ENCODE peak calls at places on chromosomes 3 and 15, in eight cellular contexts. F is gastrocnemius medialis, K is cardiac fibroblast, A is glutamatergic neuron, I is progenitor cell of endocrine pancreas, Q is GM06990, R is HFFc6, U is AG10803. D is an unnamed sample.

GRCh38 chr3:9942164-9942563 is 8.5 kb downstream of the CRELD1 start:
- DNase-seq in U (no peak), Q (no peak), I (no peak), F (no peak), K (no peak), A (no peak), R (no peak), D (no peak)

GRCh38 chr3:4581040-4581439 is 87.9 kb downstream of the ITPR1 start:
- DNase-seq in K (peak; percentile 46), R (no peak), I (no peak), Q (no peak), U (no peak), F (no peak), A (no peak), D (no peak)

GRCh38 chr15:66873856-66874255 is 171.8 kb downstream of the SMAD6 start:
- DNase-seq in U (no peak), F (no peak), R (no peak), Q (no peak), K (no peak), A (no peak), I (no peak), D (no peak)

GRCh38 chr3:69012111-69012835 is 1.2 kb downstream of the EOGT start:
- DNase-seq in R (no peak), I (no peak), U (peak; percentile 87), F (peak; percentile 58), A (no peak), K (peak; percentile 25), Q (peak; percentile 21), D (no peak)

GRCh38 chr15:82650046-82650670 is 3.0 kb upstream of the CPEB1 start:
- DNase-seq in A (no peak), F (no peak), I (no peak), U (no peak), R (no peak), K (no peak), Q (no peak), D (no peak)

GRCh38 chr15:40252438-40253178 is 13.7 kb downstream of the PAK6 start:
- DNase-seq in I (peak; percentile 43), F (no peak), K (no peak), R (no peak), U (no peak), Q (peak; percentile 53), A (no peak), D (peak; percentile 31)

GRCh38 chr3:100402150-100402706 is 889 bp downstream of the LNP1 start:
- DNase-seq in I (no peak), U (peak; percentile 34), F (no peak), R (peak; percentile 85), Q (no peak), K (peak; percentile 52), A (no peak), D (no peak)

GRCh38 chr15:97692317-97693015 is 268.0 kb upstream of the ARRDC4 start:
- DNase-seq in F (peak; percentile 31), A (peak; percentile 61), K (no peak), I (no peak), Q (no peak), U (no peak), R (no peak), D (no peak)

GRCh38 chr15:44812029-44812517 is 75.7 kb downstream of the TRIM69 start:
- DNase-seq in U (no peak), A (no peak), Q (no peak), F (no peak), K (no peak), I (no peak), R (no peak), D (no peak)

GRCh38 chr3:57048052-57048671 is 12.3 kb upstream of the SPATA12 start:
- DNase-seq in A (no peak), Q (no peak), R (no peak), I (no peak), K (peak; percentile 10), F (peak; percentile 49), U (peak; percentile 94), D (no peak)

GRCh38 chr3:72273615-72274014 is 488.7 kb upstream of the PROK2 start:
- DNase-seq in U (peak; percentile 97), Q (no peak), R (peak; percentile 67), F (no peak), K (peak; percentile 86), A (no peak), I (no peak), D (no peak)

DNA sequence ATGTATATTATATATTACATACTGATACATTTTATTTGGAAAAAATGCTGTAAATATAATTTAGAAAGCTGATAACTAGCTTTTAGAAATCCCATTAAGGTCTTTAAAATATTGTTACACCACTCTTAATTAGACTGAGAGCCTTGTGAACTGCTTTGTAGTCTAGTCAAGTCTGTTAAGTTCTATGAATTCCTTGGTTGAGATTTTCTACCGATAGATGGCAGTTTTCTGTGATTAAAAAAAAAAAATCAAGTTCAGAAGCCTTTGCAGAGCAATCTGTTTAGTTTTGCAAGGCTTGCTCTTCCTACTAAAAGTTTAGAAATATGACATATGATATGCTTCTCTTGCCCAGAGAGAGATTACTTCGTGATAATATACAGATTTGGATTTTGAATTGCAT is 60.4 kb upstream of the SLITRK3 start:
- DNase-seq in K (no peak), I (no peak), A (no peak), Q (no peak), R (no peak), F (no peak), U (no peak), D (no peak)
- TF ChIP-seq CTCF in K (no peak), I (no peak), A (no peak), Q (no peak), R (peak; percentile 21), F (no peak), U (no peak), D (no peak)

GRCh38 chr3:129627350-129628168 is 21.1 kb upstream of the PLXND1 start:
- DNase-seq in Q (peak; percentile 66), I (peak; percentile 54), R (peak; percentile 83), K (peak; percentile 94), A (peak; percentile 78), F (peak; percentile 71), U (peak; percentile 84), D (peak; percentile 65)

GRCh38 chr3:129628169-129628522 is 21.7 kb upstream of the PLXND1 start:
- DNase-seq in K (no peak), U (peak; percentile 65), A (no peak), I (no peak), F (no peak), Q (no peak), R (no peak), D (no peak)

GRCh38 chr3:129625071-129625874 is 18.8 kb upstream of the PLXND1 start:
- DNase-seq in I (no peak), Q (no peak), F (no peak), R (no peak), A (peak; percentile 27), U (no peak), K (peak; percentile 37), D (no peak)

GRCh38 chr3:129629011-129629410 is 22.5 kb upstream of the PLXND1 start:
- DNase-seq in K (no peak), R (no peak), Q (no peak), I (no peak), A (no peak), F (no peak), U (no peak), D (no peak)

GRCh38 chr3:129626744-129627349 is 20.4 kb upstream of the PLXND1 start:
- DNase-seq in I (peak; percentile 71), A (peak; percentile 87), K (peak; percentile 88), R (peak; percentile 73), F (peak; percentile 91), Q (peak; percentile 89), U (peak; percentile 85), D (peak; percentile 69)
- TF ChIP-seq CTCF in I (peak; percentile 22), A (no peak), K (no peak), R (peak; percentile 45), F (no peak), Q (no peak), U (no peak), D (no peak)

GRCh38 chr3:16927485-16927884 is 42.7 kb downstream of the PLCL2 start:
- DNase-seq in A (no peak), U (no peak), K (no peak), F (no peak), Q (no peak), I (no peak), R (no peak), D (no peak)
- TF ChIP-seq CTCF in A (no peak), U (no peak), K (no peak), F (no peak), Q (peak; percentile 53), I (no peak), R (no peak), D (no peak)

DNA sequence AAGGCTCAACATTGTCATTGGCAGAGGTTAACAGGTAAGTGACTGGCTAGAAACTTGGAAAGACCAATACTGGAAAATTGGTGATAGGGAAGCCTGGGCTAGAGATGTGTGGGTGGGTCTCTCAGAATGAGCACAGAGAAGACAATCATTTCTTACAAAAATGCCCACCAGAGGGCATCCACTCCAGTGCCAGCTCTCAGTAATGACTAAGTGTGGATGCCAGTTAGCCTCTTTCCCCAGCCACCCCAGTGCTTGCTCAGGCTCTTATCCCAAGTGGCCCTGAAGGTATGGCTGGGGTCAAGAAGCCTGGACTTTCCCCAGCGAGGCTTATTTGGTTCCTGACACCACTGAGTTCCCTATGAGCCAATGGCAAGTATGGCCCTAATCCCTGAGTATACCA is 115.9 kb upstream of the ST8SIA2 start:
- DNase-seq in F (no peak), I (no peak), R (no peak), Q (no peak), U (peak; percentile 32), A (no peak), K (peak; percentile 2), D (no peak)
- TF ChIP-seq CTCF in F (no peak), I (peak; percentile 28), R (peak; percentile 49), Q (peak; percentile 58), U (peak; percentile 48), A (no peak), K (no peak), D (peak; percentile 36)

DNA sequence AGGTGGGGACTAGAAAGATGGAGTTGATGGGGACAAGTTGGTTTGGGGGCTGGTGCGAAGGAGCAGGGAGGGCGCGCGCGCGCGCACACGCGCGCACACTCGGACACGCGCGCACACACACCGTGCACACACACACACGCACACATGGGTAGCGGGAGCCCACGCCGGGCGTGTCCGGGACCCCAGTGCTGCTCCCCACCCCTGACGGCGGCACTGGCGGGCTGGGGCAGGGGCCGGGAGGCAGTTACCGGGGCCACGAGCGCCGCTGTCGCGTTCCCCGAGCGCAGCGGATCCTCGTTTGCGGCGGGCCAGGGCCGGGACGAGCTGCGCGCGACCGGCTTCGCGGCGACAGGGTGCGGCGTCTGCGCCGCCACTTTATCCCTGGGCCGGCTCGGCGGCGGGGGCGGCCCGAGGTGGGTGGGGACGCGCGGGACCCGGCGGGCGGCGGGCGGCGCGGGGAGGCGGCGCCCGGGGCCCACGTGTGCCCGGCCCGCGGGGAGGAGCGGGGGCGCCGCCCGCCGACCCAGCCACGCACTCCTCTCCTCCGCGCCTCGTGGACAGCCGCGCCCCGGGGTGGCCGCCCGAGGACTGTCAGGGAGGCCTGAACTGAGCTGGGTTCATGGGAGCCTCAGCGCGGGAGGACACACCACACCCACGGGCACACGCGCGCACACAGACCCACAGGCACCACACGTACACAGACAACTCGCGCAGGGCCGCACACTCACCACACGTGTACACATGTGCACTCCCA is 698 bp upstream of the MGLL start:
- DNase-seq in U (peak; percentile 36), Q (peak; percentile 85), F (peak; percentile 69), A (peak; percentile 44), K (peak; percentile 22), I (peak; percentile 22), R (no peak), D (no peak)
- TF ChIP-seq CTCF in U (peak; percentile 34), Q (peak; percentile 27), F (peak; percentile 60), A (no peak), K (no peak), I (no peak), R (no peak), D (no peak)

GRCh38 chr3:169362872-169363271 is 300.6 kb downstream of the MECOM start:
- DNase-seq in U (no peak), I (no peak), F (no peak), Q (no peak), R (no peak), A (no peak), K (no peak), D (no peak)
- TF ChIP-seq CTCF in U (no peak), I (no peak), F (no peak), Q (no peak), R (peak; percentile 39), A (no peak), K (peak; percentile 6), D (no peak)

D was measured in neural crest cell.